ENCODE peak calls at places on chromosomes 11 and 22, in ten cellular contexts. One of them, this sample, is unnamed.

GRCh38 chr11:41947392-41947791 is 487.9 kb upstream of the LRRC4C start:
- DNase-seq in BJ: no peak
- DNase-seq in AG09309: no peak
- DNase-seq in endodermal cell: no peak
- DNase-seq in fibroblast of mammary gland: no peak
- DNase-seq in GM20000: no peak
- DNase-seq in nephron progenitor cell: peak; percentile 5
- DNase-seq in fibroblast of villous mesenchyme: no peak
- DNase-seq in HFFc6: no peak
- DNase-seq in IMR-90: no peak
- DNase-seq in this sample: no peak

GRCh38 chr22:37588540-37589215 is 8.8 kb upstream of the LGALS2 start:
- DNase-seq in BJ: no peak
- DNase-seq in AG09309: no peak
- DNase-seq in endodermal cell: no peak
- DNase-seq in fibroblast of mammary gland: no peak
- DNase-seq in GM20000: no peak
- DNase-seq in nephron progenitor cell: no peak
- DNase-seq in fibroblast of villous mesenchyme: no peak
- DNase-seq in HFFc6: no peak
- DNase-seq in IMR-90: no peak
- DNase-seq in this sample: no peak

GRCh38 chr22:42208362-42208761 is 62.1 kb downstream of the TCF20 start:
- DNase-seq in BJ: no peak
- DNase-seq in AG09309: no peak
- DNase-seq in endodermal cell: no peak
- DNase-seq in fibroblast of mammary gland: no peak
- DNase-seq in GM20000: no peak
- DNase-seq in nephron progenitor cell: no peak
- DNase-seq in fibroblast of villous mesenchyme: no peak
- DNase-seq in HFFc6: no peak
- DNase-seq in IMR-90: no peak
- DNase-seq in this sample: no peak

GRCh38 chr11:118334746-118335145 is 7.8 kb downstream of the CD3D start:
- DNase-seq in BJ: no peak
- DNase-seq in AG09309: no peak
- DNase-seq in endodermal cell: no peak
- DNase-seq in fibroblast of mammary gland: no peak
- DNase-seq in GM20000: no peak
- DNase-seq in nephron progenitor cell: no peak
- DNase-seq in fibroblast of villous mesenchyme: no peak
- DNase-seq in HFFc6: no peak
- DNase-seq in IMR-90: no peak
- DNase-seq in this sample: no peak

GRCh38 chr11:72363112-72363511 is 71.2 kb downstream of the CLPB start:
- DNase-seq in BJ: no peak
- DNase-seq in AG09309: no peak
- DNase-seq in endodermal cell: no peak
- DNase-seq in fibroblast of mammary gland: no peak
- DNase-seq in GM20000: no peak
- DNase-seq in nephron progenitor cell: no peak
- DNase-seq in fibroblast of villous mesenchyme: no peak
- DNase-seq in HFFc6: no peak
- DNase-seq in IMR-90: no peak
- DNase-seq in this sample: no peak

GRCh38 chr11:29280452-29280851 is 736.4 kb downstream of the KCNA4 start:
- DNase-seq in BJ: no peak
- DNase-seq in AG09309: no peak
- DNase-seq in endodermal cell: no peak
- DNase-seq in fibroblast of mammary gland: no peak
- DNase-seq in GM20000: no peak
- DNase-seq in nephron progenitor cell: no peak
- DNase-seq in fibroblast of villous mesenchyme: no peak
- DNase-seq in HFFc6: no peak
- DNase-seq in IMR-90: peak; percentile 25
- DNase-seq in this sample: no peak

GRCh38 chr22:38317237-38317994 is at the start of gene CSNK1E:
- DNase-seq in BJ: no peak
- DNase-seq in AG09309: no peak
- DNase-seq in endodermal cell: peak; percentile 86
- DNase-seq in fibroblast of mammary gland: no peak
- DNase-seq in GM20000: peak; percentile 95
- DNase-seq in nephron progenitor cell: peak; percentile 83
- DNase-seq in fibroblast of villous mesenchyme: peak; percentile 71
- DNase-seq in HFFc6: no peak
- DNase-seq in IMR-90: peak; percentile 33
- DNase-seq in this sample: peak; percentile 89

GRCh38 chr11:43418197-43418596 is 59.5 kb downstream of the TTC17 start:
- DNase-seq in BJ: no peak
- DNase-seq in AG09309: no peak
- DNase-seq in endodermal cell: no peak
- DNase-seq in fibroblast of mammary gland: no peak
- DNase-seq in GM20000: peak; percentile 6
- DNase-seq in nephron progenitor cell: no peak
- DNase-seq in fibroblast of villous mesenchyme: no peak
- DNase-seq in HFFc6: no peak
- DNase-seq in IMR-90: no peak
- DNase-seq in this sample: no peak

GRCh38 chr22:50627452-50627913 is 469 bp downstream of the ARSA start:
- DNase-seq in BJ: no peak
- DNase-seq in AG09309: no peak
- DNase-seq in endodermal cell: peak; percentile 76
- DNase-seq in fibroblast of mammary gland: no peak
- DNase-seq in GM20000: peak; percentile 21
- DNase-seq in nephron progenitor cell: peak; percentile 53
- DNase-seq in fibroblast of villous mesenchyme: no peak
- DNase-seq in HFFc6: no peak
- DNase-seq in IMR-90: no peak
- DNase-seq in this sample: no peak

GRCh38 chr11:77592727-77593126 is 3.0 kb downstream of the AQP11 start:
- DNase-seq in BJ: no peak
- DNase-seq in AG09309: no peak
- DNase-seq in endodermal cell: no peak
- DNase-seq in fibroblast of mammary gland: no peak
- DNase-seq in GM20000: no peak
- DNase-seq in nephron progenitor cell: no peak
- DNase-seq in fibroblast of villous mesenchyme: no peak
- DNase-seq in HFFc6: no peak
- DNase-seq in IMR-90: no peak
- DNase-seq in this sample: no peak

GRCh38 chr11:85821636-85822035 is 10.7 kb upstream of the SYTL2 start:
- DNase-seq in BJ: no peak
- DNase-seq in AG09309: no peak
- DNase-seq in endodermal cell: no peak
- DNase-seq in fibroblast of mammary gland: peak; percentile 82
- DNase-seq in GM20000: no peak
- DNase-seq in nephron progenitor cell: no peak
- DNase-seq in fibroblast of villous mesenchyme: no peak
- DNase-seq in HFFc6: peak; percentile 19
- DNase-seq in IMR-90: peak; percentile 56
- DNase-seq in this sample: no peak

GRCh38 chr22:37333724-37334460 is 51.6 kb downstream of the CYTH4 start:
- DNase-seq in BJ: no peak
- DNase-seq in AG09309: no peak
- DNase-seq in endodermal cell: no peak
- DNase-seq in fibroblast of mammary gland: no peak
- DNase-seq in GM20000: no peak
- DNase-seq in nephron progenitor cell: no peak
- DNase-seq in fibroblast of villous mesenchyme: no peak
- DNase-seq in HFFc6: no peak
- DNase-seq in IMR-90: no peak
- DNase-seq in this sample: no peak

DNA sequence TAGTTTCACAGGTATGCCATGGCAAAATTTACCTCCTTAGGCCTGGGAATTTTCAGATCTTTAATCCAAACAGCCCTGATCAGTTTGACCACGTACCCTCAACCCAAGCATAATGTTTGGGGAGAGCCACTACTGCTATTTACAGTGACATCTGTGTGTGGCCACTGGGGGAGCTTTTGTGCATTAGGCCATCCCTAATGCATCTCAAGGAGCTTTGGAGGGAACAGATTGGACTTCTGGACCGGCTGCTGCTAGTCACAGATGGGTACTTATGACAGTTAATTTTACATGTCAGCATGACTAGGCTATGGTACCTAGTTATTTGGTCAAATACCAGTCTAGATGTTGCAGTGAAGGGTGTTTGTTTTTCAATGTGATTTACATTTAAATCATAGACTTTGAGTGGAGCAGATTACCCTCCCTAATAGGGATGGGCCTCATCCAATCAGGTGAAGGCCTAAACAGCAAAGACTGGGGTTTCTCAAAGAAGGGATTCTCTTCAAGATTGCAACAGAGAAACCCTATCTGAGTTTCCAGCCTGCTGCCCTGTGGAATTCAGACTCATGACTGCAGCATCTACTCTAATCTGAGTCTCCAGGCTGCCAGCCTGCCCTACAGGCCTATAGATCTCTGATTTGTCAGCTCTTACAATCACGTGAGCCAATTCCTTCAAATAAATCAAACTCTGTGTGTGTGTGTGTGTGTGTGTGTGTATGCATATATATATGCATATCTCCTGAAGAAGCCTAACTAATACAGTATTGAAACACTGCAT is 37.9 kb upstream of the GALNT18 start:
- DNase-seq in BJ: no peak
- DNase-seq in AG09309: no peak
- DNase-seq in endodermal cell: no peak
- DNase-seq in fibroblast of mammary gland: no peak
- DNase-seq in GM20000: no peak
- DNase-seq in nephron progenitor cell: no peak
- DNase-seq in fibroblast of villous mesenchyme: no peak
- DNase-seq in HFFc6: no peak
- DNase-seq in IMR-90: no peak
- DNase-seq in this sample: no peak
- TF ChIP-seq CTCF in BJ: no peak
- TF ChIP-seq CTCF in AG09309: no peak
- TF ChIP-seq CTCF in endodermal cell: peak; percentile 71
- TF ChIP-seq CTCF in fibroblast of mammary gland: peak; percentile 18
- TF ChIP-seq CTCF in GM20000: no peak
- TF ChIP-seq CTCF in nephron progenitor cell: peak; percentile 16
- TF ChIP-seq CTCF in fibroblast of villous mesenchyme: peak; percentile 9
- TF ChIP-seq CTCF in HFFc6: peak; percentile 31
- TF ChIP-seq CTCF in IMR-90: no peak
- TF ChIP-seq CTCF in this sample: no peak

GRCh38 chr22:27573280-27573711 is 228.3 kb downstream of the MN1 start:
- DNase-seq in BJ: no peak
- DNase-seq in AG09309: no peak
- DNase-seq in endodermal cell: no peak
- DNase-seq in fibroblast of mammary gland: no peak
- DNase-seq in GM20000: no peak
- DNase-seq in nephron progenitor cell: no peak
- DNase-seq in fibroblast of villous mesenchyme: no peak
- DNase-seq in HFFc6: no peak
- DNase-seq in IMR-90: no peak
- DNase-seq in this sample: no peak

GRCh38 chr22:27574651-27575050 is 226.9 kb downstream of the MN1 start:
- DNase-seq in BJ: no peak
- DNase-seq in AG09309: no peak
- DNase-seq in endodermal cell: no peak
- DNase-seq in fibroblast of mammary gland: no peak
- DNase-seq in GM20000: no peak
- DNase-seq in nephron progenitor cell: no peak
- DNase-seq in fibroblast of villous mesenchyme: no peak
- DNase-seq in HFFc6: no peak
- DNase-seq in IMR-90: no peak
- DNase-seq in this sample: no peak

GRCh38 chr22:27575348-27575747 is 226.2 kb downstream of the MN1 start:
- DNase-seq in BJ: no peak
- DNase-seq in AG09309: no peak
- DNase-seq in endodermal cell: no peak
- DNase-seq in fibroblast of mammary gland: no peak
- DNase-seq in GM20000: no peak
- DNase-seq in nephron progenitor cell: no peak
- DNase-seq in fibroblast of villous mesenchyme: no peak
- DNase-seq in HFFc6: no peak
- DNase-seq in IMR-90: no peak
- DNase-seq in this sample: no peak

GRCh38 chr22:27573992-27574391 is 227.6 kb downstream of the MN1 start:
- DNase-seq in BJ: no peak
- DNase-seq in AG09309: no peak
- DNase-seq in endodermal cell: no peak
- DNase-seq in fibroblast of mammary gland: no peak
- DNase-seq in GM20000: no peak
- DNase-seq in nephron progenitor cell: no peak
- DNase-seq in fibroblast of villous mesenchyme: peak; percentile 21
- DNase-seq in HFFc6: no peak
- DNase-seq in IMR-90: peak; percentile 10
- DNase-seq in this sample: no peak

DNA sequence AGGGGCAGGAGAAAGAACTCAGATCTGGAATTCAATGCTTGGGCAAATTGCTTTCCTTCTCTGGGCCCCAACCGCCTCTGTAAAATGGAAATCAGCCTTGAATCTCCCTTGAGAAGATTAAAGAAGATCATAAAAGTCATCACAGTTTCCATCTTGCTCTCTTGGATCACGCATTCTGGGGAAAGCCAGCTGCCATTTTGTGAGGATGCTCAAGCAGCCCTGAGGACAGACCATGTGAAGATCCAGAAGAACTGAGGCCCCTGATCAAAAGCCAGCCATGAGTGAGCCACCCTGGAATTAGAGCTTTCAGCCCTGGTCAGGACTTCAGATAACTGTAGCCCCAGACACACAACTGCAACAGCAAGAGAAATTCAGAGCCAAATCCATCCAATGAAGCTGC is 229.3 kb downstream of the MN1 start:
- DNase-seq in BJ: no peak
- DNase-seq in AG09309: no peak
- DNase-seq in endodermal cell: no peak
- DNase-seq in fibroblast of mammary gland: no peak
- DNase-seq in GM20000: no peak
- DNase-seq in nephron progenitor cell: no peak
- DNase-seq in fibroblast of villous mesenchyme: no peak
- DNase-seq in HFFc6: no peak
- DNase-seq in IMR-90: no peak
- DNase-seq in this sample: no peak
- TF ChIP-seq CTCF in BJ: no peak
- TF ChIP-seq CTCF in AG09309: no peak
- TF ChIP-seq CTCF in endodermal cell: no peak
- TF ChIP-seq CTCF in fibroblast of mammary gland: no peak
- TF ChIP-seq CTCF in GM20000: no peak
- TF ChIP-seq CTCF in nephron progenitor cell: no peak
- TF ChIP-seq CTCF in fibroblast of villous mesenchyme: no peak
- TF ChIP-seq CTCF in HFFc6: no peak
- TF ChIP-seq CTCF in IMR-90: no peak
- TF ChIP-seq CTCF in this sample: no peak

GRCh38 chr11:68763926-68764657 is 12.8 kb upstream of the TESMIN start:
- DNase-seq in BJ: no peak
- DNase-seq in AG09309: no peak
- DNase-seq in endodermal cell: no peak
- DNase-seq in fibroblast of mammary gland: no peak
- DNase-seq in GM20000: no peak
- DNase-seq in nephron progenitor cell: no peak
- DNase-seq in fibroblast of villous mesenchyme: no peak
- DNase-seq in HFFc6: no peak
- DNase-seq in IMR-90: no peak
- DNase-seq in this sample: no peak
- TF ChIP-seq CTCF in BJ: peak; percentile 16
- TF ChIP-seq CTCF in AG09309: peak; percentile 3
- TF ChIP-seq CTCF in endodermal cell: peak; percentile 58
- TF ChIP-seq CTCF in fibroblast of mammary gland: no peak
- TF ChIP-seq CTCF in GM20000: no peak
- TF ChIP-seq CTCF in nephron progenitor cell: no peak
- TF ChIP-seq CTCF in fibroblast of villous mesenchyme: no peak
- TF ChIP-seq CTCF in HFFc6: peak; percentile 11
- TF ChIP-seq CTCF in IMR-90: no peak
- TF ChIP-seq CTCF in this sample: no peak

GRCh38 chr11:61973603-61974162 is 6.2 kb upstream of the FTH1 start:
- DNase-seq in BJ: no peak
- DNase-seq in AG09309: no peak
- DNase-seq in endodermal cell: peak; percentile 61
- DNase-seq in fibroblast of mammary gland: no peak
- DNase-seq in GM20000: no peak
- DNase-seq in nephron progenitor cell: no peak
- DNase-seq in fibroblast of villous mesenchyme: no peak
- DNase-seq in HFFc6: no peak
- DNase-seq in IMR-90: no peak
- DNase-seq in this sample: peak; percentile 34
- TF ChIP-seq CTCF in BJ: no peak
- TF ChIP-seq CTCF in AG09309: no peak
- TF ChIP-seq CTCF in endodermal cell: no peak
- TF ChIP-seq CTCF in fibroblast of mammary gland: no peak
- TF ChIP-seq CTCF in GM20000: no peak
- TF ChIP-seq CTCF in nephron progenitor cell: no peak
- TF ChIP-seq CTCF in fibroblast of villous mesenchyme: no peak
- TF ChIP-seq CTCF in HFFc6: no peak
- TF ChIP-seq CTCF in IMR-90: no peak
- TF ChIP-seq CTCF in this sample: no peak

This sample was measured in ovary.